ENCODE peak calls at places on chromosomes 3 and 15, in four cellular contexts. G is K562, Q is A549, U is HepG2. W is an unnamed sample.
A peak's percentile ranks its signal among the peaks of the same experiment; 100 is the strongest.

GRCh38 chr15:85380860-85381535 is 595 bp downstream of the AKAP13 start:
- DNase-seq in G (peak; percentile 33), U (no peak), Q (peak; percentile 48), W (peak; percentile 68)

GRCh38 chr3:32844914-32845313 is 27.1 kb downstream of the TRIM71 start:
- DNase-seq in Q (no peak), G (no peak), U (no peak), W (no peak)

GRCh38 chr3:189236352-189236751 is 64.6 kb downstream of the TPRG1 start:
- DNase-seq in G (no peak), Q (no peak), U (no peak), W (no peak)

GRCh38 chr3:125645613-125646012 is 50.3 kb upstream of the OSBPL11 start:
- DNase-seq in U (no peak), G (no peak), Q (no peak), W (no peak)

GRCh38 chr3:38221005-38221404 is 44.6 kb upstream of the SLC22A13 start:
- DNase-seq in Q (no peak), U (no peak), G (no peak), W (no peak)

GRCh38 chr3:192082733-192083660 is 622.0 kb downstream of the PYDC2 start:
- DNase-seq in U (no peak), Q (no peak), G (no peak), W (no peak)

GRCh38 chr3:27056326-27056725 is 312.9 kb downstream of the NEK10 start:
- DNase-seq in U (no peak), G (no peak), Q (no peak), W (no peak)

GRCh38 chr3:187291512-187292132 is at the start of gene MASP1:
- DNase-seq in G (no peak), Q (no peak), U (peak; percentile 12), W (peak; percentile 31)

GRCh38 chr3:72013104-72013503 is 228.2 kb upstream of the PROK2 start:
- DNase-seq in Q (no peak), U (no peak), G (no peak), W (no peak)

GRCh38 chr15:59349715-59350420 is 22.8 kb downstream of the MYO1E start:
- DNase-seq in G (peak; percentile 16), Q (peak; percentile 99), U (peak; percentile 28), W (no peak)

GRCh38 chr3:16058511-16058910 is 116.0 kb upstream of the GALNT15 start:
- DNase-seq in Q (no peak), G (no peak), U (no peak), W (no peak)

GRCh38 chr15:65097651-65098263 is 17.2 kb downstream of the UBAP1L start:
- DNase-seq in G (no peak), Q (no peak), U (no peak), W (no peak)

GRCh38 chr3:189464800-189465199 is 166.4 kb upstream of the TP63 start:
- DNase-seq in Q (no peak), G (no peak), U (no peak), W (no peak)

GRCh38 chr15:88627463-88627862 is 6.3 kb downstream of the AEN start:
- DNase-seq in U (no peak), G (no peak), Q (no peak), W (no peak)

GRCh38 chr15:84715442-84716035 is 400 bp downstream of the SEC11A start:
- DNase-seq in G (no peak), Q (peak; percentile 51), U (no peak), W (no peak)

GRCh38 chr15:63905558-63906265 is 72.0 kb upstream of the HERC1 start:
- DNase-seq in Q (no peak), U (no peak), G (no peak), W (no peak)

GRCh38 chr3:113261996-113262665 is 50.8 kb downstream of the BOC start:
- DNase-seq in U (peak; percentile 15), G (no peak), Q (no peak), W (no peak)

GRCh38 chr3:150635526-150635925 is 32.4 kb downstream of the SELENOT start:
- DNase-seq in Q (no peak), U (no peak), G (no peak), W (no peak)

GRCh38 chr3:179093807-179094206 is 22.2 kb upstream of the ZMAT3 start:
- DNase-seq in U (no peak), G (no peak), Q (no peak), W (no peak)

GRCh38 chr3:43766672-43767465 is 76.1 kb downstream of the ABHD5 start:
- DNase-seq in Q (no peak), U (no peak), G (no peak), W (no peak)

GRCh38 chr15:65083262-65083701 is 6.7 kb downstream of the KBTBD13 start:
- DNase-seq in G (no peak), Q (no peak), U (no peak), W (peak; percentile 42)

GRCh38 chr3:15809313-15809712 is 11.5 kb upstream of the ANKRD28 start:
- DNase-seq in Q (no peak), U (no peak), G (no peak), W (no peak)

GRCh38 chr15:41416162-41416741 is 643 bp upstream of the RTF1 start:
- DNase-seq in G (no peak), Q (no peak), U (no peak), W (no peak)

DNA sequence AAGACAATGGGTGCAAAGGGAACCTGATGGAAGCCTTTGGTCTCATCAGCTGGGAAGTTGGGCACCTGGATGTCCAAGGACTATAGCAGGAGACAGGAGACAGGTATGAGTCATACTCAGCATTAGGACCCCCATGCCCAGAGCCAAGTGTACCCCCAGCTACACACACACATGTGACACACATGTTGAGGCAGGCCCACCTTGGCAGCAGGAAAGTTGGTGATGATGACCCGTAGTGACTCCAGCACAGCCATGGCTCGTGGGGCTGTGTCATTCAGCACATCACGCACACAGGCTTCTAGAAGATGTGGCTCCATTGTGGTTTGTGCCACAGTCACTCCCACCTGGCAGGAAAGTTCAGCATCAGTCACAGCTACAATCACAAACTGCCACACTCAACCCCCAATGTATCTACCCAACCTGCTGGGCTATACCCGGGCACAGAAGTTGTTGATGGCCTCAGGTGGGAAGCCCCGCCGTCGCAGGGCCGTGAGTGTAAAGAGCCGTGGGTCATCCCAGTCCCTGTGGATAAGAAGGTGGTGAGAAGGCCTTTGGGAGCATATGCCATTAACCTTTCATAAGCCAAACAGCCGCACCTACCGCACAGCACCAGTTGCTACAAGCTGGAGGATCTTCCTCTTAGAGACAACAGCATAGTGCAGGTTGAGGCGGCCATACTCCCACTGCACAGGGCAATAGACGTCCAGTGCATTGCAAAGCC is 5.2 kb upstream of the QRICH1 start:
- DNase-seq in U (no peak), G (no peak), Q (no peak), W (no peak)
- TF ChIP-seq HMGXB4 in U (no peak), G (no peak), Q (no peak), W (no peak)

GRCh38 chr3:21216598-21216997 is 534.4 kb downstream of the ZNF385D start:
- DNase-seq in Q (no peak), U (no peak), G (no peak), W (no peak)
- TF ChIP-seq HMGXB4 in Q (no peak), U (no peak), G (no peak), W (no peak)

GRCh38 chr15:94674251-94674650 is 442.9 kb downstream of the MCTP2 start:
- DNase-seq in U (no peak), G (no peak), Q (no peak), W (no peak)
- TF ChIP-seq HMGXB4 in U (no peak), G (no peak), Q (no peak), W (no peak)

GRCh38 chr3:104886220-104886995 is 480.3 kb upstream of the ALCAM start:
- DNase-seq in G (no peak), Q (no peak), U (no peak), W (no peak)
- TF ChIP-seq HMGXB4 in G (no peak), Q (no peak), U (no peak), W (no peak)

W was measured in WTC11.